ENCODE peak calls at places on chromosomes 16 and 17, in ten cellular contexts. X, D, M, E, T, K, G, L, S and C are unnamed samples.

GRCh38 chr17:75584358-75585175 is 3.0 kb upstream of the MYO15B start:
- DNase-seq in X (no peak), D (no peak), M (no peak), E (no peak), T (no peak), K (no peak), G (no peak), L (no peak), S (no peak), C (no peak)

GRCh38 chr17:29469251-29469650 is 79.1 kb downstream of the TAOK1 start:
- DNase-seq in X (no peak), D (no peak), M (no peak), E (no peak), T (no peak), K (no peak), G (no peak), L (no peak), S (no peak), C (no peak)

GRCh38 chr16:9706217-9706616 is 476.0 kb downstream of the GRIN2A start:
- DNase-seq in X (no peak), D (no peak), M (no peak), E (peak), T (peak), K (no peak), G (no peak), L (peak), S (no peak), C (no peak)

GRCh38 chr17:48187867-48188608 is 80.5 kb downstream of the SNX11 start:
- DNase-seq in X (no peak), D (no peak), M (no peak), E (no peak), T (no peak), K (peak), G (no peak), L (no peak), S (no peak), C (no peak)

GRCh38 chr16:89314357-89314756 is 96.9 kb downstream of the ZNF778 start:
- DNase-seq in X (no peak), D (no peak), M (peak), E (no peak), T (no peak), K (no peak), G (no peak), L (no peak), S (no peak), C (no peak)

GRCh38 chr17:19757536-19758180 is 9.6 kb upstream of the ALDH3A1 start:
- DNase-seq in X (no peak), D (no peak), M (no peak), E (no peak), T (no peak), K (no peak), G (no peak), L (no peak), S (no peak), C (no peak)

GRCh38 chr16:87203060-87203656 is 114.0 kb downstream of the C16orf95 start:
- DNase-seq in X (peak), D (peak), M (no peak), E (peak), T (peak), K (no peak), G (peak), L (peak), S (peak), C (no peak)

GRCh38 chr17:57284984-57285646 is 28.8 kb downstream of the MSI2 start:
- DNase-seq in X (no peak), D (peak), M (no peak), E (no peak), T (no peak), K (no peak), G (no peak), L (peak), S (no peak), C (no peak)

GRCh38 chr17:2158011-2158410 is 103.1 kb downstream of the HIC1 start:
- DNase-seq in X (no peak), D (no peak), M (no peak), E (no peak), T (no peak), K (no peak), G (peak), L (peak), S (no peak), C (no peak)

GRCh38 chr16:85148959-85149358 is 36.7 kb upstream of the CIBAR2 start:
- DNase-seq in X (peak), D (no peak), M (no peak), E (peak), T (no peak), K (no peak), G (peak), L (peak), S (peak), C (no peak)

GRCh38 chr16:19167710-19168172 is 299 bp upstream of the SYT17 start:
- DNase-seq in X (peak), D (no peak), M (no peak), E (peak), T (peak), K (peak), G (peak), L (peak), S (peak), C (no peak)

GRCh38 chr16:74601131-74601871 is 5.6 kb downstream of the GLG1 start:
- DNase-seq in X (no peak), D (peak), M (peak), E (peak), T (peak), K (no peak), G (no peak), L (no peak), S (peak), C (no peak)

GRCh38 chr17:37802061-37802460 is 57.2 kb upstream of the HNF1B start:
- DNase-seq in X (no peak), D (no peak), M (no peak), E (no peak), T (no peak), K (no peak), G (no peak), L (peak), S (no peak), C (no peak)

GRCh38 chr17:59838196-59838911 is 54.4 kb downstream of the TUBD1 start:
- DNase-seq in X (peak), D (no peak), M (no peak), E (peak), T (no peak), K (no peak), G (peak), L (peak), S (peak), C (no peak)

GRCh38 chr16:85424260-85425060 is 188.7 kb upstream of the GSE1 start:
- DNase-seq in X (no peak), D (no peak), M (no peak), E (no peak), T (no peak), K (no peak), G (no peak), L (no peak), S (no peak), C (no peak)

GRCh38 chr17:55722742-55723487 is at the start of gene TMEM100:
- DNase-seq in X (no peak), D (no peak), M (no peak), E (peak), T (no peak), K (no peak), G (peak), L (peak), S (no peak), C (peak)

GRCh38 chr16:55501549-55502322 is 7.1 kb upstream of the LPCAT2 start:
- DNase-seq in X (no peak), D (no peak), M (no peak), E (peak), T (peak), K (no peak), G (no peak), L (no peak), S (peak), C (no peak)

GRCh38 chr16:88978608-88979346 is 1.8 kb upstream of the CBFA2T3 start:
- DNase-seq in X (no peak), D (peak), M (no peak), E (no peak), T (no peak), K (no peak), G (no peak), L (no peak), S (no peak), C (no peak)

GRCh38 chr16:57380671-57381462 is 8.6 kb downstream of the CX3CL1 start:
- DNase-seq in X (peak), D (no peak), M (no peak), E (peak), T (peak), K (no peak), G (no peak), L (peak), S (peak), C (no peak)

GRCh38 chr17:45019177-45019711 is 32.2 kb downstream of the DCAKD start:
- DNase-seq in X (peak), D (no peak), M (no peak), E (peak), T (peak), K (peak), G (peak), L (peak), S (peak), C (no peak)

GRCh38 chr17:76371656-76372628 is 12.5 kb upstream of the SPHK1 start:
- DNase-seq in X (peak), D (no peak), M (no peak), E (peak), T (no peak), K (no peak), G (peak), L (peak), S (peak), C (peak)

GRCh38 chr17:56629450-56630187 is 36.1 kb downstream of the NOG start:
- DNase-seq in X (peak), D (no peak), M (no peak), E (peak), T (peak), K (no peak), G (peak), L (peak), S (peak), C (no peak)

GRCh38 chr16:23435500-23435899 is 17.5 kb downstream of the COG7 start:
- DNase-seq in X (peak), D (peak), M (peak), E (peak), T (peak), K (peak), G (peak), L (peak), S (peak), C (no peak)

GRCh38 chr16:87391324-87391949 is 699 bp upstream of the MAP1LC3B start:
- DNase-seq in X (peak), D (no peak), M (no peak), E (peak), T (peak), K (no peak), G (peak), L (peak), S (no peak), C (no peak)

GRCh38 chr17:81959362-81960129 is 1.4 kb downstream of the NOTUM start:
- DNase-seq in X (peak), D (no peak), M (peak), E (peak), T (peak), K (no peak), G (peak), L (peak), S (peak), C (no peak)

GRCh38 chr16:72626623-72627022 is 421.3 kb downstream of the ZFHX3 start:
- DNase-seq in X (no peak), D (no peak), M (no peak), E (no peak), T (no peak), K (no peak), G (no peak), L (no peak), S (peak), C (no peak)